ENCODE peak calls at places on chromosomes 16 and 17, in nine cellular contexts. B is adrenal gland, A is uterus, W is A549, G is suprapubic skin, J is AG04450, L is sigmoid colon, R is stomach, D is body of pancreas. M is an unnamed sample.

GRCh38 chr17:20784100-20784665 is 204.7 kb downstream of the CDRT15L2 start:
- DNase-seq in A (no peak), W (no peak), L (no peak), D (no peak), J (no peak), R (no peak), B (no peak), G (no peak), M (no peak)

GRCh38 chr16:57413733-57414132 is 9.2 kb downstream of the CCL17 start:
- DNase-seq in R (no peak), J (no peak), L (no peak), D (no peak), W (no peak), A (no peak), G (no peak), B (no peak), M (no peak)

GRCh38 chr17:81241648-81242420 is 2.7 kb downstream of the NDUFAF8 start:
- DNase-seq in R (peak; percentile 64), A (peak; percentile 48), L (no peak), D (peak; percentile 51), B (no peak), W (peak; percentile 89), J (no peak), G (no peak), M (no peak)

GRCh38 chr16:57842606-57843005 is 40.3 kb upstream of the KIFC3 start:
- DNase-seq in B (no peak), W (no peak), R (no peak), J (no peak), L (no peak), G (peak; percentile 2), A (no peak), D (no peak), M (no peak)

GRCh38 chr17:75032896-75033294 is 13.9 kb downstream of the ATP5PD start:
- DNase-seq in B (peak; percentile 45), D (peak; percentile 8), G (no peak), R (no peak), L (no peak), J (no peak), A (peak; percentile 28), W (peak; percentile 52), M (no peak)

GRCh38 chr17:39626671-39627169 is at the start of gene PPP1R1B:
- DNase-seq in B (no peak), J (no peak), G (no peak), D (peak; percentile 47), R (no peak), L (no peak), W (no peak), A (no peak), M (no peak)

GRCh38 chr16:82459580-82460256 is 167.1 kb upstream of the CDH13 start:
- DNase-seq in L (no peak), J (no peak), R (no peak), B (no peak), G (no peak), W (no peak), D (no peak), A (no peak), M (no peak)

GRCh38 chr16:70577256-70577698 is 53.7 kb downstream of the SF3B3 start:
- DNase-seq in L (peak; percentile 65), W (no peak), D (no peak), R (no peak), A (no peak), B (peak; percentile 73), G (peak; percentile 63), J (no peak), M (no peak)

GRCh38 chr17:8946476-8946875 is 19.0 kb downstream of the PIK3R5 start:
- DNase-seq in J (no peak), R (no peak), D (no peak), B (no peak), L (no peak), A (no peak), G (peak; percentile 14), W (no peak), M (no peak)

GRCh38 chr16:48960830-48961229 is 320.8 kb downstream of the CBLN1 start:
- DNase-seq in R (no peak), B (no peak), J (no peak), L (no peak), W (no peak), G (no peak), A (no peak), D (no peak), M (no peak)

GRCh38 chr16:29719063-29719462 is 26.7 kb downstream of the C16orf54 start:
- DNase-seq in B (no peak), J (no peak), A (no peak), D (no peak), W (no peak), G (no peak), L (no peak), R (no peak), M (no peak)

GRCh38 chr17:50447870-50448573 is 20.7 kb downstream of the CHAD start:
- DNase-seq in B (no peak), D (peak; percentile 69), A (no peak), L (no peak), R (no peak), G (no peak), W (no peak), J (no peak), M (no peak)

GRCh38 chr16:11794447-11794846 is 2.6 kb downstream of the ZC3H7A start:
- DNase-seq in W (no peak), L (no peak), B (no peak), D (no peak), J (no peak), A (no peak), G (no peak), R (no peak), M (no peak)

GRCh38 chr16:11793840-11794239 is 3.2 kb downstream of the ZC3H7A start:
- DNase-seq in J (no peak), L (no peak), W (no peak), R (no peak), B (no peak), G (peak; percentile 26), D (no peak), A (no peak), M (no peak)

GRCh38 chr16:11795887-11796226 is 1.2 kb downstream of the ZC3H7A start:
- DNase-seq in L (no peak), R (no peak), J (no peak), A (no peak), D (no peak), B (no peak), W (no peak), G (no peak), M (no peak)

GRCh38 chr16:11796227-11797165 is 562 bp downstream of the ZC3H7A start:
- DNase-seq in J (no peak), R (peak; percentile 62), D (peak; percentile 70), B (peak; percentile 70), G (peak; percentile 80), L (peak; percentile 87), W (peak; percentile 50), A (peak; percentile 64), M (peak; percentile 72)

DNA sequence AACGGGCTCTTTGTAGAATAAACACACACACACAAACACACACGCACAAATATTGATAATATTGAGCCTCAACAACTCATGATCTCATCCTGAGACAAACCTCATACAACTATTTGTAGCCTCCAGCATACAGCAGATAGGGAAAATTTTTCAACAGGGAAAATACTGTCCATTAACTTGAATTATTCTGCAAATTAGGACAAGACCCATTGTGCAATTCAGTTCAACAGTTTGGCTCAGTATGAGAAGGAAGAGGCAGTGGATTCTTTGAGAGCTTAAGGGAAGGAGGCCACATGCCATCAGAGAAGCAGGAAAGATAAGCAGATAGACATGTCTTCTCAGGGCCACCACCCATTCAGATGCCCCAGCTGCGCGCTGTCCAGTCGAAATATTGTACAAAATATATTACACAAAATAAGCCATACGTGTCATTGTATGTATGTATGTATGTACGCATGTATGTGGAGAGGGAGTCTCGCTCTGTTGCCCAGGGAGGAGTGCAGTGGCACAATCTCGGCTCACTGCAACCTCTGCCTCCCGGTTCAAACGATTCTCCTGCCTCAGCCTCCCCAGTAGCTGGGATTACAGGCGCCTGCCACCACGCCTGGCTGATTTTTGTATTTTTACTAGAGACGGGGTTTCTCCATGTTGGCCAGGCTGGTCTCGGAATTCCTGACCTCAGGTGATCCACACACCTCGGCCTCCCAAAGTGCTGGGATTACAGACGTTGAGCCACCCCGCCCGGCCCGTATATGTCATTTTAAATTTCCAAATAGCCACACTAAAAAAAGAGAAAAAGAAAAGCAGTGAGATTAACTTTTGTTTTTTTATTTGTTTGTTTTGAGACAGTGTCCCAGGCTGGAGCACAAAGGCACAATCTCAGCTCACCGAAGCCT is 1.8 kb downstream of the ZC3H7A start:
- DNase-seq in L (no peak), W (no peak), D (no peak), B (no peak), G (peak; percentile 46), A (no peak), R (no peak), J (no peak), M (no peak)
- H3K27ac ChIP-seq in L (peak overlapping the region; percentile 99), W (no peak overlapping the region), D (peak overlapping the region; percentile 94), B (peak overlapping the region; percentile 96), G (peak overlapping the region; percentile 96), A (peak overlapping the region; percentile 98), R (peak overlapping the region; percentile 98), J (peak overlapping the region; percentile 31), M (peak overlapping the region; percentile 98)

DNA sequence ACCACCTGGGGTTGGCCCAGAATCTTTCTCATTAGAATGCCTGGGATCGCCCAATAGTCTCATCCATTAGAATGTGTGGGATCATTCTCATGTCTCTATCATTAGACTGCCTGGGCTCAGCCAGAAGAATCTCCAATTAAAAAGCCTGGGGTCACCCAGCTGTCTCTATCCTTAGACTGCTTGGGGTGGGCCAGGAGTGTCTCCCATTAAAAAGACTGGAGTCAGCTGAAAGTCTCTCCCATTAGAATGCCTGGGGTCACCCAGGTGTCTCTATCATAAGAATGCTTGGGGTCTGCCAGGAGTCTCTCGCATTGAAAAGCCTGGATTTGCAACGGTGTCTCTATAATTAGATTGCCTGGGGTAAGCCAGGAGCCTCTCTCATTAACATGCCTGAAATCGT is 2225.7 kb downstream of the TP53TG3F start:
- DNase-seq in R (no peak), G (no peak), L (no peak), A (no peak), D (no peak), W (no peak), B (no peak), J (no peak), M (no peak)
- H3K9me3 ChIP-seq in R (peaks cover 83% of the 10 kb centered on the region), G (peaks cover 9% of the 10 kb centered on the region), L (no peaks in the 10 kb centered on the region), A (peaks cover 4% of the 10 kb centered on the region), D (no peaks in the 10 kb centered on the region), W (no peaks in the 10 kb centered on the region), B (no peaks in the 10 kb centered on the region), J (peaks cover 42% of the 10 kb centered on the region), M (peaks cover 19% of the 10 kb centered on the region)

DNA sequence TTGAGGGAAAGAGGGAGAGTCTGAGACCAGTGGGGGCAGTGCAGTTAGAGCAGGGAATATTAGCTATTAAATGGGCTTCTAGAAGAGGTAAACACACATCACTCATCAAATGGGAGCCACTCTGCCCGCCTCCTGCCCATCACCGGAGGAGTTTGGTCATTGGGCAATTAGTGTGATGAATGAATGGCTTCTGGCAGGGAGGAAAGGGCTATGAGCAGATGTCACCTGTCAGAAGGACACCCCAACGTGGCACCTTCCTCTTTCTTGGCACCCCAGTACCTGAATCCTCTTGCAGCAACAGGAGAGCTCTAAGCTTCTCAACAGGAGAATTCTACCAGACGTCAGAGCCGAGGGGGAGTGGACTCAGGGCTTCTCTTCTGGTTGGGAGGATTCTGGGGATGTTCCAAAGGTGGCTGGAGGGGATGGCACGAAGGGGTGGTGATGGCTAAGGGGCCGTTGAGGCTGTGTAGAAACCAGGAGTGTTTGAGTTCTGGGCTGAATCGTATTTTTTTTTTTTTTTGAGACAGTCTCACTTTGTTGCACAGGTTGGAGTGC is 11.0 kb downstream of the C1QTNF1 start:
- DNase-seq in R (no peak), W (no peak), D (no peak), B (no peak), G (peak; percentile 53), J (no peak), L (peak; percentile 50), A (peak; percentile 3), M (no peak)
- H3K27ac ChIP-seq in R (no peak overlapping the region), W (peak overlapping the region; percentile 22), D (no peak overlapping the region), B (no peak overlapping the region), G (no peak overlapping the region), J (no peak overlapping the region), L (peak overlapping the region; percentile 61), A (no peak overlapping the region), M (peak overlapping the region; percentile 78)

GRCh38 chr16:35574011-35574410 is 2114.6 kb downstream of the TP53TG3F start:
- DNase-seq in R (no peak), D (no peak), A (no peak), L (no peak), W (no peak), G (no peak), B (no peak), J (no peak), M (no peak)
- H3K9me3 ChIP-seq in R (peaks cover 80% of the 10 kb centered on the region), D (no peaks in the 10 kb centered on the region), A (no peaks in the 10 kb centered on the region), L (no peaks in the 10 kb centered on the region), W (peaks cover 2% of the 10 kb centered on the region), G (no peaks in the 10 kb centered on the region), B (no peaks in the 10 kb centered on the region), J (peaks cover 57% of the 10 kb centered on the region), M (peaks cover 4% of the 10 kb centered on the region)

M was measured in left ventricle myocardium inferior.